ENCODE peak calls at places on chromosomes 2 and 18, in ten cellular contexts. B, R, A, W, H, E, U, T, V and D are unnamed samples.

GRCh38 chr18:76405761-76406356 is 89.2 kb downstream of the ZNF516 start:
- DNase-seq in B (peak), R (no peak), A (peak), W (no peak), H (no peak), E (no peak), U (peak), T (peak), V (peak), D (peak)

GRCh38 chr2:96102596-96103387 is 13.6 kb downstream of the ADRA2B start:
- DNase-seq in B (no peak), R (peak), A (no peak), W (no peak), H (no peak), E (no peak), U (no peak), T (no peak), V (no peak), D (peak)

GRCh38 chr2:62999905-63000304 is 50.7 kb upstream of the OTX1 start:
- DNase-seq in B (no peak), R (peak), A (no peak), W (no peak), H (no peak), E (no peak), U (peak), T (peak), V (no peak), D (no peak)

GRCh38 chr2:71595549-71595948 is 142.2 kb downstream of the DYSF start:
- DNase-seq in B (peak), R (no peak), A (no peak), W (no peak), H (no peak), E (no peak), U (no peak), T (no peak), V (no peak), D (no peak)

GRCh38 chr2:210922419-210922818 is 366.0 kb downstream of the CPS1 start:
- DNase-seq in B (no peak), R (no peak), A (no peak), W (no peak), H (no peak), E (no peak), U (no peak), T (no peak), V (no peak), D (no peak)

GRCh38 chr2:21773168-21773567 is 649.4 kb downstream of the TDRD15 start:
- DNase-seq in B (no peak), R (no peak), A (no peak), W (no peak), H (no peak), E (no peak), U (no peak), T (no peak), V (no peak), D (no peak)

GRCh38 chr18:63138469-63139340 is 180.9 kb downstream of the BCL2 start:
- DNase-seq in B (no peak), R (no peak), A (no peak), W (no peak), H (no peak), E (peak), U (no peak), T (no peak), V (no peak), D (no peak)

GRCh38 chr2:12463189-12463588 is 253.5 kb upstream of the TRIB2 start:
- DNase-seq in B (no peak), R (no peak), A (no peak), W (no peak), H (no peak), E (no peak), U (no peak), T (no peak), V (peak), D (no peak)

GRCh38 chr2:208025814-208026184 is 472 bp upstream of the PLEKHM3 start:
- DNase-seq in B (no peak), R (no peak), A (no peak), W (no peak), H (no peak), E (no peak), U (no peak), T (no peak), V (peak), D (no peak)

GRCh38 chr18:63260075-63260754 is 59.4 kb downstream of the BCL2 start:
- DNase-seq in B (no peak), R (no peak), A (no peak), W (no peak), H (no peak), E (no peak), U (no peak), T (no peak), V (no peak), D (no peak)

GRCh38 chr2:9655441-9656269 is 24.9 kb upstream of the YWHAQ start:
- DNase-seq in B (no peak), R (no peak), A (no peak), W (peak), H (no peak), E (peak), U (peak), T (peak), V (peak), D (no peak)

GRCh38 chr2:4354678-4355077 is 651.3 kb downstream of the DCDC2C start:
- DNase-seq in B (peak), R (no peak), A (no peak), W (no peak), H (no peak), E (no peak), U (peak), T (no peak), V (peak), D (no peak)

GRCh38 chr2:101519173-101519492 is 44.2 kb upstream of the RFX8 start:
- DNase-seq in B (no peak), R (no peak), A (no peak), W (no peak), H (no peak), E (no peak), U (no peak), T (no peak), V (no peak), D (no peak)

GRCh38 chr2:101516833-101517690 is 42.1 kb upstream of the RFX8 start:
- DNase-seq in B (no peak), R (no peak), A (no peak), W (peak), H (no peak), E (no peak), U (peak), T (peak), V (peak), D (no peak)

GRCh38 chr2:101517753-101518152 is 42.8 kb upstream of the RFX8 start:
- DNase-seq in B (no peak), R (no peak), A (no peak), W (peak), H (no peak), E (no peak), U (peak), T (peak), V (peak), D (no peak)

GRCh38 chr2:101520246-101520645 is 45.3 kb upstream of the RFX8 start:
- DNase-seq in B (no peak), R (no peak), A (no peak), W (no peak), H (no peak), E (no peak), U (peak), T (peak), V (peak), D (no peak)

GRCh38 chr2:101518470-101519172 is 43.7 kb upstream of the RFX8 start:
- DNase-seq in B (peak), R (no peak), A (no peak), W (no peak), H (no peak), E (no peak), U (peak), T (peak), V (peak), D (no peak)
- TF ChIP-seq CTCF in B (peak), R (peak), A (peak), W (no peak), H (no peak), E (no peak), U (peak), T (peak), V (peak), D (peak)

GRCh38 chr18:53385889-53386288 is 838.6 kb downstream of the MBD2 start:
- DNase-seq in B (no peak), R (no peak), A (no peak), W (no peak), H (no peak), E (no peak), U (no peak), T (no peak), V (peak), D (no peak)

GRCh38 chr18:53382870-53383269 is 841.6 kb downstream of the MBD2 start:
- DNase-seq in B (no peak), R (no peak), A (no peak), W (no peak), H (no peak), E (no peak), U (no peak), T (no peak), V (no peak), D (no peak)

GRCh38 chr18:53375641-53376040 is 848.8 kb downstream of the MBD2 start:
- DNase-seq in B (peak), R (no peak), A (no peak), W (no peak), H (no peak), E (no peak), U (no peak), T (no peak), V (no peak), D (no peak)

GRCh38 chr18:53380063-53380639 is 844.3 kb downstream of the MBD2 start:
- DNase-seq in B (peak), R (no peak), A (no peak), W (peak), H (no peak), E (peak), U (peak), T (peak), V (peak), D (no peak)
- TF ChIP-seq CTCF in B (peak), R (peak), A (peak), W (no peak), H (peak), E (peak), U (peak), T (peak), V (peak), D (peak)

GRCh38 chr2:64807417-64807816 is 153.7 kb upstream of the SERTAD2 start:
- DNase-seq in B (peak), R (no peak), A (no peak), W (peak), H (no peak), E (peak), U (peak), T (peak), V (peak), D (no peak)
- TF ChIP-seq CTCF in B (no peak), R (no peak), A (no peak), W (no peak), H (no peak), E (no peak), U (peak), T (no peak), V (no peak), D (no peak)

DNA sequence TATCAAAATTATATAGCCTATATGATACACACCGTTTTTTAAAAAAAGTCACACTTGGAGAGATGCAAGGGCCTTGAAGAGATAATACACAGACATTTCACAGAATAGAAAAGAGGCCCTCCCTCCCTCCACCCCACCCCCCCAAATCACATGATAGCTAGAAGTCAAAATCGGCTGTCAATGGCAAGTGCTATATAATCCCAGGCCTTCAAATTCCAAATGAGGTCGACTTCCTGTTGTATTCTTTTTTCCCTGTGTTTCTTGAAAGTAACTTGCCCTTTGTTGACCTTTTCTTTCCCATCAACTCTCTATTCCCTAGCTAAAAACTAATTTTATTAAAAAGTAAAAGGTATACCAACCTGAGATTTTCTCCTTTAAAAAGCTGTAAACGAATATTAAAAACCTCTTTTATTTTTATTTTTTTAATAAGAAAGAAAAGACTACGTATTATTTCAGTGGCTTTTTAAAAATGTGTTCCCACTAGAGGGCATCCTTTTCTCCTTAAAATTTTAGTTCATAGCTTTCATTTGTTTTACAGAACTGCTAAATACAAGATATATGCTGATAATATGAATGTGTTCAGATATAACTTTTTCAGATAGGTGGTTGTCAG is 46.6 kb downstream of the KCMF1 start:
- DNase-seq in B (no peak), R (no peak), A (no peak), W (no peak), H (no peak), E (no peak), U (peak), T (no peak), V (peak), D (no peak)
- TF ChIP-seq CTCF in B (peak), R (peak), A (peak), W (peak), H (peak), E (peak), U (peak), T (peak), V (no peak), D (peak)

GRCh38 chr2:88637464-88637863 is 10.2 kb upstream of the EIF2AK3 start:
- DNase-seq in B (no peak), R (no peak), A (no peak), W (no peak), H (no peak), E (no peak), U (peak), T (no peak), V (no peak), D (no peak)
- TF ChIP-seq CTCF in B (no peak), R (no peak), A (no peak), W (no peak), H (no peak), E (no peak), U (no peak), T (no peak), V (no peak), D (no peak)

GRCh38 chr18:12281861-12282260 is 26.2 kb upstream of the TUBB6 start:
- DNase-seq in B (no peak), R (no peak), A (no peak), W (no peak), H (no peak), E (no peak), U (no peak), T (no peak), V (no peak), D (no peak)

GRCh38 chr18:12276736-12277554 is 22.8 kb downstream of the CIDEA start:
- DNase-seq in B (no peak), R (peak), A (no peak), W (no peak), H (no peak), E (no peak), U (no peak), T (no peak), V (no peak), D (no peak)

GRCh38 chr18:12278153-12278764 is 24.1 kb downstream of the CIDEA start:
- DNase-seq in B (no peak), R (no peak), A (no peak), W (no peak), H (no peak), E (no peak), U (peak), T (no peak), V (no peak), D (no peak)

GRCh38 chr18:12279781-12280531 is 25.8 kb downstream of the CIDEA start:
- DNase-seq in B (no peak), R (no peak), A (no peak), W (no peak), H (no peak), E (no peak), U (no peak), T (no peak), V (no peak), D (no peak)

DNA sequence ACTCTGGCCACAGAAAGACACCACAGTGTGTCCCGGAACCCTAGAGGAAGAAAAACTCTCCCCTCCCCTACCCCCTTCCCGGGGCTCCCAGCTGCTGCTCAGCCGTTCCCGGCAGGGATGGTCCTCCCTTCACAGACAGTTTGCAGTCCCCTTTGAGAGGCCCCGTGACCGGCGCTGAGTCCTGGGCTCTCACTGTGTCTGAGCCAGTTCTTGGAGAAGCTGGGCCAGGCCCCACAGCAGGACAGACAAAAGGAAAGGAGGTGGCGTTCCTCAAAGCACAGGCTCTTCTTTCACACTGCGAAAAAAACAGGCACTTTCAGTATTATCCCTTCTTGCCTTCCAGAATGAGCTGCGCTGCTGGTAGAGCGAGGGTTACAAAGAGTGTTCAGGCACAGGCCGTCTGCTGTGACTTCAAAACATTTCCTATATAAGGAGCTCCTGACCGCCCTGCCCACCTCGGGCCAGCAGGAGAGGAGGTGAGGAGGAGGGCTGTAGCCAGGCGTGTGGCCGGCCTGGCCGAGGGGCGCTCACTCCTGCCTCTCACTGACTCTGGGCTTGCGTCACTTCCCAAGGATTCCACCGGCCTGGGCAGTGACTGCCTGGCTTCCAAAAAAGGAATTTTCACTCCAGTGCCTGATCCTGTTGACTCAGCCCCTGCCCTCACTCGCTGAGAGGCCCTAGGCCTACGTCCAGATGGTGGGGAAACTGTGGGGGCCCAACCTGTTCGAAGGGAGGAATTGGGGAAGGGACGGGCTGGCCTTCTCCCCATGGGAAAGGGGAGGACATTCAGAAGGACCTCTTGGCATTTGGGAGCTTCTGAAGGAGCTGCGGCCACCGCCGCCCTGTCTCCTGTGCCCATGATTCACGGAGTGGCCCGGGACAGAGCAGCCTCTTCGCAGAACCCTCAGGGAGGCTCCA is 24.9 kb downstream of the CIDEA start:
- DNase-seq in B (peak), R (peak), A (peak), W (peak), H (peak), E (no peak), U (no peak), T (peak), V (no peak), D (no peak)
- TF ChIP-seq CTCF in B (no peak), R (peak), A (no peak), W (no peak), H (no peak), E (no peak), U (no peak), T (no peak), V (no peak), D (peak)

GRCh38 chr2:160406591-160407392 is 86.8 kb downstream of the RBMS1 start:
- DNase-seq in B (peak), R (peak), A (peak), W (no peak), H (peak), E (peak), U (peak), T (peak), V (peak), D (peak)

GRCh38 chr2:160407393-160408204 is 86.0 kb downstream of the RBMS1 start:
- DNase-seq in B (peak), R (peak), A (no peak), W (no peak), H (peak), E (no peak), U (peak), T (no peak), V (peak), D (peak)

GRCh38 chr2:160409480-160409879 is 84.1 kb downstream of the RBMS1 start:
- DNase-seq in B (no peak), R (no peak), A (no peak), W (no peak), H (no peak), E (no peak), U (no peak), T (no peak), V (no peak), D (no peak)

GRCh38 chr2:160408205-160408561 is 85.4 kb downstream of the RBMS1 start:
- DNase-seq in B (no peak), R (no peak), A (no peak), W (no peak), H (no peak), E (no peak), U (no peak), T (no peak), V (no peak), D (no peak)

GRCh38 chr2:160408575-160409291 is 84.9 kb downstream of the RBMS1 start:
- DNase-seq in B (peak), R (no peak), A (no peak), W (no peak), H (no peak), E (no peak), U (no peak), T (no peak), V (no peak), D (no peak)
- TF ChIP-seq CTCF in B (no peak), R (no peak), A (no peak), W (peak), H (peak), E (no peak), U (no peak), T (no peak), V (no peak), D (peak)